ENCODE peak calls at places on chromosomes 4 and X, in ten cellular contexts. Z is lower lobe of right lung, N is right atrium auricular region, W is WERI-Rb-1, X is Peyer's patch, M is astrocyte, J is mesendoderm, R is small intestine, F is Caco-2, D is aorta. V is an unnamed sample.

GRCh38 chr4:155497306-155497705 is 120.5 kb upstream of the MAP9 start:
- DNase-seq in J (no peak), R (no peak), W (no peak), X (no peak), D (no peak), M (no peak), Z (no peak), F (no peak), N (no peak), V (no peak)

GRCh38 chrX:75118296-75118695 is 37.8 kb downstream of the ABCB7 start:
- DNase-seq in W (no peak), X (no peak), N (no peak), F (no peak), J (no peak), D (no peak), M (no peak), Z (no peak), R (no peak), V (no peak)

GRCh38 chrX:106014119-106014775 is 24.3 kb downstream of the SERPINA7 start:
- DNase-seq in X (no peak), N (no peak), Z (no peak), J (no peak), W (no peak), F (no peak), R (no peak), M (no peak), D (no peak), V (no peak)

GRCh38 chr4:57061395-57061794 is 48.8 kb downstream of the IGFBP7 start:
- DNase-seq in J (no peak), Z (no peak), F (no peak), R (no peak), M (peak; percentile 69), D (no peak), W (no peak), N (no peak), X (no peak), V (no peak)

GRCh38 chrX:15761564-15762191 is 23.6 kb downstream of the CA5B start:
- DNase-seq in Z (no peak), F (peak; percentile 32), N (no peak), R (peak; percentile 25), D (no peak), J (peak; percentile 58), X (no peak), M (no peak), W (peak; percentile 24), V (no peak)

GRCh38 chrX:33416273-33416805 is 205.0 kb upstream of the DMD start:
- DNase-seq in M (no peak), F (no peak), D (no peak), J (no peak), W (no peak), R (peak; percentile 0), N (no peak), X (no peak), Z (peak; percentile 46), V (no peak)

GRCh38 chrX:37425370-37425769 is 76.2 kb downstream of the PRRG1 start:
- DNase-seq in R (no peak), F (no peak), N (no peak), M (peak; percentile 18), J (no peak), X (no peak), D (no peak), W (no peak), Z (no peak), V (no peak)

GRCh38 chr4:168540086-168540864 is 43.4 kb downstream of the PALLD start:
- DNase-seq in M (peak; percentile 89), D (no peak), X (no peak), J (peak; percentile 11), F (no peak), R (no peak), W (peak; percentile 44), N (no peak), Z (no peak), V (no peak)

GRCh38 chrX:70445876-70446275 is 1.2 kb downstream of the DLG3 start:
- DNase-seq in F (no peak), J (no peak), D (no peak), N (no peak), M (no peak), Z (no peak), R (no peak), W (no peak), X (no peak), V (no peak)

GRCh38 chrX:3142259-3143042 is 101.2 kb downstream of the ARSF start:
- DNase-seq in X (no peak), R (no peak), N (no peak), W (no peak), J (no peak), M (no peak), F (no peak), D (no peak), Z (no peak), V (no peak)

GRCh38 chr4:55791666-55792065 is 27.9 kb upstream of the EXOC1L start:
- DNase-seq in J (no peak), X (no peak), D (no peak), F (no peak), R (no peak), Z (no peak), M (no peak), W (no peak), N (no peak), V (no peak)

GRCh38 chrX:72247206-72247944 is 8.5 kb upstream of the ERCC6L start:
- DNase-seq in Z (peak; percentile 43), W (no peak), D (no peak), J (no peak), F (no peak), R (peak; percentile 86), N (no peak), X (peak; percentile 59), M (no peak), V (no peak)

GRCh38 chrX:110265624-110266023 is 52.3 kb downstream of the AMMECR1 start:
- DNase-seq in D (no peak), N (no peak), F (no peak), X (no peak), W (no peak), Z (no peak), R (no peak), M (no peak), J (no peak), V (no peak)

GRCh38 chrX:110267874-110268273 is 50.0 kb downstream of the AMMECR1 start:
- DNase-seq in R (no peak), D (no peak), F (no peak), Z (no peak), M (no peak), W (no peak), X (no peak), N (no peak), J (no peak), V (no peak)

GRCh38 chrX:110268395-110268794 is 49.5 kb downstream of the AMMECR1 start:
- DNase-seq in Z (no peak), N (no peak), F (no peak), W (no peak), J (no peak), X (no peak), M (no peak), R (no peak), D (no peak), V (no peak)

GRCh38 chrX:110268875-110269274 is 49.0 kb downstream of the AMMECR1 start:
- DNase-seq in F (no peak), R (no peak), N (no peak), D (no peak), X (no peak), M (no peak), W (no peak), Z (no peak), J (no peak), V (no peak)
- H3K27me3 ChIP-seq in F (no peaks in the 10 kb centered on the region), R (no peaks in the 10 kb centered on the region), N (no peaks in the 10 kb centered on the region), D (no peaks in the 10 kb centered on the region), X (no peaks in the 10 kb centered on the region), M (no peaks in the 10 kb centered on the region), W (no peaks in the 10 kb centered on the region), Z (no peaks in the 10 kb centered on the region), J (no peaks in the 10 kb centered on the region), V (no peaks in the 10 kb centered on the region)

GRCh38 chr4:152508386-152508785 is 27.5 kb downstream of the FBXW7 start:
- DNase-seq in M (no peak), W (no peak), F (no peak), R (no peak), N (no peak), D (no peak), Z (no peak), X (no peak), J (no peak), V (no peak)

GRCh38 chr4:152512483-152512882 is 23.4 kb downstream of the FBXW7 start:
- DNase-seq in Z (no peak), R (no peak), M (no peak), X (no peak), F (no peak), N (no peak), W (no peak), D (no peak), J (no peak), V (no peak)

GRCh38 chr4:152509595-152510209 is 26.2 kb downstream of the FBXW7 start:
- DNase-seq in J (no peak), N (no peak), Z (no peak), X (no peak), W (no peak), R (peak; percentile 32), D (no peak), F (no peak), M (no peak), V (peak; percentile 41)

GRCh38 chr4:152508818-152509217 is 27.1 kb downstream of the FBXW7 start:
- DNase-seq in X (no peak), N (no peak), M (no peak), F (no peak), J (no peak), D (no peak), R (no peak), Z (no peak), W (no peak), V (no peak)

GRCh38 chr4:152510349-152511147 is 25.3 kb downstream of the FBXW7 start:
- DNase-seq in W (no peak), N (no peak), J (no peak), Z (no peak), M (no peak), R (no peak), X (no peak), F (no peak), D (no peak), V (no peak)
- H3K4me3 ChIP-seq in W (no peak overlapping the region), N (no peak overlapping the region), J (no peak overlapping the region), Z (no peak overlapping the region), M (no peak overlapping the region), R (no peak overlapping the region), X (no peak overlapping the region), F (no peak overlapping the region), D (no peak overlapping the region), V (peak overlapping the region; percentile 36)

DNA sequence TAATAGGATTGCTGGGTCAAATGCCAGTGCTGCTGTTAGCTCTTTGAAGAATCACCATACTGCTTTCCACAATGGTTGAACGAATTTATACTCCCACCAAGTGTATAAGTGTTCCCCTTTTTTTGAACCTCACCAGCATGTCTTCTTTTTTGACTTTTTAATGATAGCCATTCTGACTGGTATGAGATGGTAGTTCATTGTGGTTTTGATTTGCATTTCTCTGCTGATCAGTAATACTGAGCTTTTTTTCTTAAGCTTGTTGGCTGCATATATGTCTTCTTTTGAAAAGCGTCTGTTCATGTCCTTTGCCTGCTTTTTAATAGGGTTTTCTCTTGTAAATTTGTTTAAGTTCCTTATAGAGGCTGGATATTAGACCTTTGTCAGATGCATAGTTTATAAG is 14.8 kb downstream of the USP38 start:
- DNase-seq in R (no peak), D (no peak), J (no peak), Z (no peak), M (no peak), N (no peak), X (no peak), F (no peak), W (no peak), V (no peak)
- H3K36me3 ChIP-seq in R (peaks cover 24% of the 10 kb centered on the region), D (peaks cover 7% of the 10 kb centered on the region), J (peaks cover 2% of the 10 kb centered on the region), Z (peaks cover 97% of the 10 kb centered on the region), M (peaks cover 48% of the 10 kb centered on the region), N (peaks cover 64% of the 10 kb centered on the region), X (peaks cover 3% of the 10 kb centered on the region), F (no peaks in the 10 kb centered on the region), W (peaks cover 77% of the 10 kb centered on the region), V (peaks cover 3% of the 10 kb centered on the region)

GRCh38 chr4:38967260-38968095 is 64.7 kb downstream of the TMEM156 start:
- DNase-seq in F (no peak), W (no peak), X (no peak), N (no peak), D (no peak), R (no peak), M (peak; percentile 96), Z (no peak), J (peak; percentile 76), V (no peak)
- H3K27me3 ChIP-seq in F (no peaks in the 10 kb centered on the region), W (no peaks in the 10 kb centered on the region), X (no peaks in the 10 kb centered on the region), N (no peaks in the 10 kb centered on the region), D (no peaks in the 10 kb centered on the region), R (no peaks in the 10 kb centered on the region), M (no peaks in the 10 kb centered on the region), Z (no peaks in the 10 kb centered on the region), J (no peaks in the 10 kb centered on the region), V (no peaks in the 10 kb centered on the region)